ENCODE peak calls at places on chromosomes 3 and 15, in six cellular contexts. G is HCT116, C is WTC11, A is H1, N is GM12878, W is HepG2. T is an unnamed sample.
A peak's percentile ranks its signal among the peaks of the same experiment; 100 is the strongest.

GRCh38 chr3:153783106-153783505 is 338.1 kb upstream of the ARHGEF26 start:
- DNase-seq in G (no peak), N (no peak), A (no peak), W (no peak), C (no peak), T (peak; percentile 20)

GRCh38 chr15:78909791-78910228 is 35.0 kb downstream of the CTSH start:
- DNase-seq in G (peak; percentile 10), W (peak; percentile 42), C (peak; percentile 65), N (peak; percentile 26), A (peak; percentile 79), T (peak; percentile 73)

GRCh38 chr3:197256836-197257444 is 41.5 kb downstream of the DLG1 start:
- DNase-seq in C (no peak), N (no peak), A (no peak), W (peak; percentile 41), G (peak; percentile 39), T (peak; percentile 5)

GRCh38 chr3:67529915-67530314 is 124.5 kb downstream of the SUCLG2 start:
- DNase-seq in W (no peak), C (no peak), G (no peak), A (no peak), N (no peak), T (no peak)

GRCh38 chr3:11212301-11212613 is 58.0 kb downstream of the HRH1 start:
- DNase-seq in A (no peak), C (no peak), G (peak; percentile 13), N (no peak), W (no peak), T (no peak)

GRCh38 chr15:40307421-40308165 is at the start of gene PLCB2:
- DNase-seq in W (peak; percentile 14), G (no peak), A (no peak), C (peak; percentile 44), N (peak; percentile 16), T (no peak)

GRCh38 chr3:46406786-46407611 is at the start of the genes CCR5AS and CCRL2:
- DNase-seq in N (no peak), G (no peak), W (no peak), A (no peak), C (no peak), T (no peak)

GRCh38 chr3:107627962-107628542 is 105.3 kb downstream of the BBX start:
- DNase-seq in W (no peak), N (no peak), C (no peak), A (no peak), G (no peak), T (no peak)

GRCh38 chr3:72154391-72155300 is 369.7 kb upstream of the PROK2 start:
- DNase-seq in W (no peak), A (no peak), N (no peak), G (no peak), C (no peak), T (no peak)

GRCh38 chr15:71332605-71333004 is 217.3 kb downstream of the THSD4 start:
- DNase-seq in W (no peak), A (no peak), N (no peak), G (no peak), C (no peak), T (no peak)

GRCh38 chr3:150830745-150831144 is 67.8 kb upstream of the SIAH2 start:
- DNase-seq in G (no peak), W (no peak), A (no peak), C (no peak), N (no peak), T (no peak)

GRCh38 chr15:95266481-95267061 is 1035.2 kb downstream of the MCTP2 start:
- DNase-seq in W (no peak), G (no peak), N (no peak), C (no peak), A (no peak), T (no peak)

GRCh38 chr3:58167431-58168351 is 43.1 kb downstream of the DNASE1L3 start:
- DNase-seq in C (peak; percentile 82), W (no peak), N (no peak), A (peak; percentile 92), G (no peak), T (peak; percentile 82)

GRCh38 chr3:50163572-50163971 is 8.4 kb downstream of the SEMA3F start:
- DNase-seq in C (no peak), W (no peak), N (no peak), G (no peak), A (no peak), T (no peak)

GRCh38 chr3:155908086-155908485 is 37.6 kb downstream of the GMPS start:
- DNase-seq in A (no peak), N (no peak), C (no peak), W (no peak), G (no peak), T (no peak)

GRCh38 chr3:8809341-8809740 is 39.9 kb upstream of the OXTR start:
- DNase-seq in C (no peak), W (no peak), G (no peak), A (no peak), N (no peak), T (no peak)

GRCh38 chr3:115713247-115713646 is 89.9 kb downstream of the GAP43 start:
- DNase-seq in A (no peak), G (no peak), C (no peak), N (no peak), W (no peak), T (no peak)

GRCh38 chr15:86403221-86403620 is 323.6 kb downstream of the AGBL1 start:
- DNase-seq in C (no peak), W (no peak), N (no peak), A (no peak), G (no peak), T (no peak)

GRCh38 chr3:60887574-60887973 is 363.7 kb downstream of the FHIT start:
- DNase-seq in G (no peak), C (no peak), A (no peak), W (no peak), N (no peak), T (no peak)

GRCh38 chr3:95539950-95540483 is 1274.4 kb upstream of the EPHA6 start:
- DNase-seq in A (no peak), G (no peak), C (no peak), N (peak; percentile 4), W (no peak), T (no peak)

GRCh38 chr15:36232491-36232890 is 346.9 kb upstream of the CDIN1 start:
- DNase-seq in C (no peak), N (no peak), W (no peak), G (no peak), A (no peak), T (no peak)

GRCh38 chr3:194205675-194206133 is 69.8 kb downstream of the HES1 start:
- DNase-seq in C (peak; percentile 29), N (no peak), A (peak; percentile 63), W (no peak), G (peak; percentile 39), T (peak; percentile 28)

GRCh38 chr3:197533396-197534347 is 22.1 kb downstream of the BDH1 start:
- DNase-seq in A (peak; percentile 32), C (no peak), G (no peak), W (no peak), N (no peak), T (no peak)

GRCh38 chr3:52893723-52894122 is 3.6 kb downstream of the STIMATE start:
- DNase-seq in G (no peak), W (peak; percentile 82), A (no peak), N (no peak), C (no peak), T (no peak)

GRCh38 chr15:99613887-99614642 is 48.3 kb downstream of the MEF2A start:
- DNase-seq in W (peak; percentile 67), C (no peak), A (no peak), N (no peak), G (no peak), T (no peak)

GRCh38 chr3:55337641-55338174 is 149.4 kb downstream of the WNT5A start:
- DNase-seq in N (no peak), W (no peak), G (no peak), A (no peak), C (peak; percentile 14), T (no peak)

GRCh38 chr15:96619171-96619570 is 288.7 kb downstream of the NR2F2 start:
- DNase-seq in N (no peak), C (no peak), G (no peak), W (no peak), A (no peak), T (peak; percentile 56)

GRCh38 chr15:96626936-96627577 is 296.6 kb downstream of the NR2F2 start:
- DNase-seq in A (no peak), C (no peak), N (no peak), W (no peak), G (no peak), T (no peak)

GRCh38 chr15:96625251-96625650 is 294.8 kb downstream of the NR2F2 start:
- DNase-seq in W (no peak), N (no peak), C (no peak), G (no peak), A (no peak), T (no peak)

GRCh38 chr15:96622714-96623113 is 292.2 kb downstream of the NR2F2 start:
- DNase-seq in N (no peak), W (no peak), C (no peak), A (no peak), G (no peak), T (no peak)
- TF ChIP-seq SP1 in N (no peak), W (no peak), C (no peak), A (no peak), G (no peak), T (no peak)

GRCh38 chr3:185858502-185859225 is 33.8 kb upstream of the IGF2BP2 start:
- DNase-seq in A (no peak), C (no peak), G (no peak), N (no peak), W (peak; percentile 94), T (no peak)

GRCh38 chr3:185856652-185857051 is 31.8 kb upstream of the IGF2BP2 start:
- DNase-seq in G (no peak), W (no peak), C (no peak), A (no peak), N (no peak), T (no peak)

GRCh38 chr3:185857208-185857607 is 32.4 kb upstream of the IGF2BP2 start:
- DNase-seq in W (no peak), G (no peak), C (no peak), N (no peak), A (no peak), T (no peak)

GRCh38 chr3:185862920-185863319 is 38.1 kb upstream of the IGF2BP2 start:
- DNase-seq in A (no peak), C (no peak), W (no peak), N (no peak), G (no peak), T (no peak)

GRCh38 chr3:185859294-185859972 is 34.6 kb upstream of the IGF2BP2 start:
- DNase-seq in G (no peak), C (no peak), A (no peak), N (no peak), W (no peak), T (no peak)
- TF ChIP-seq SP1 in G (no peak), C (no peak), A (no peak), N (no peak), W (no peak), T (no peak)

DNA sequence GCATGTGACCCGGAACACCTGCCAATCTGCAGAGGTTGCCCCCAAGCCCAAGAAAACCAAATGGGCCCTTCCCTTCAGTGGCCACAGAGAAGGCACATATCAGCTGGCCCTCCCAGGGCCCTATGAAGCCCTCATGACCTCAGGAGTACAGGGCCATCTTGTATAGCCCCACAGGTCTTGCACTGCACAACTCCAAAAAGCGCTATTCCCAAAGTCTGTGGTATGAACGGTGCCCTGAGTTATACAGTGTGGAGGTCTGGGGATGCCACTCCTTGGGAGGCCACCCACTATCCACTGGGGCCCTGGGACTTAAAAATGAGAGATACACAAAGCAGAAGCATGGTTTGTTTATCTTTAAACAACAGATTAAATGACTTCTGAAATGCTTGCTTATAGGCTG is 61.5 kb downstream of the CAPN7 start:
- DNase-seq in C (no peak), G (no peak), A (no peak), N (no peak), W (no peak), T (no peak)
- TF ChIP-seq SP1 in C (no peak), G (no peak), A (no peak), N (no peak), W (no peak), T (no peak)

GRCh38 chr15:57890878-57891277 is 174.6 kb downstream of the ALDH1A2 start:
- DNase-seq in N (no peak), W (no peak), A (no peak), G (no peak), C (no peak), T (no peak)
- TF ChIP-seq SP1 in N (no peak), W (no peak), A (no peak), G (no peak), C (no peak), T (no peak)